ENCODE peak calls at places on chromosomes 1 and 21, in ten cellular contexts. N, I, C, K, S, T, X, D, G and O are unnamed samples.

GRCh38 chr1:211092955-211093354 is 41.0 kb downstream of the KCNH1 start:
- DNase-seq in N (no peak), I (no peak), C (peak), K (no peak), S (no peak), T (no peak), X (no peak), D (no peak), G (no peak), O (no peak)

GRCh38 chr21:30189763-30190162 is 23.2 kb upstream of the CLDN17 start:
- DNase-seq in N (no peak), I (no peak), C (no peak), K (no peak), S (no peak), T (no peak), X (no peak), D (no peak), G (no peak), O (no peak)

GRCh38 chr1:6508876-6509602 is 17.6 kb upstream of the PLEKHG5 start:
- DNase-seq in N (no peak), I (no peak), C (no peak), K (no peak), S (no peak), T (no peak), X (no peak), D (no peak), G (no peak), O (no peak)

GRCh38 chr1:77757616-77758015 is 2.0 kb downstream of the USP33 start:
- DNase-seq in N (no peak), I (no peak), C (peak), K (no peak), S (no peak), T (no peak), X (no peak), D (peak), G (no peak), O (no peak)

GRCh38 chr21:25636727-25637126 is 2.3 kb upstream of the JAM2 start:
- DNase-seq in N (no peak), I (no peak), C (peak), K (no peak), S (no peak), T (no peak), X (no peak), D (peak), G (no peak), O (no peak)

GRCh38 chr21:45283019-45283610 is 4.6 kb downstream of the POFUT2 start:
- DNase-seq in N (no peak), I (no peak), C (no peak), K (no peak), S (no peak), T (no peak), X (no peak), D (no peak), G (no peak), O (no peak)

GRCh38 chr1:32900956-32901822 is at the start of gene TMEM54:
- DNase-seq in N (peak), I (no peak), C (peak), K (no peak), S (peak), T (no peak), X (peak), D (no peak), G (no peak), O (no peak)

GRCh38 chr1:43221256-43221778 is 48.5 kb upstream of the TMEM125 start:
- DNase-seq in N (no peak), I (no peak), C (no peak), K (no peak), S (no peak), T (no peak), X (no peak), D (no peak), G (no peak), O (no peak)

GRCh38 chr1:228465571-228466146 is 21.5 kb upstream of the RNF187 start:
- DNase-seq in N (no peak), I (peak), C (no peak), K (no peak), S (no peak), T (no peak), X (no peak), D (no peak), G (no peak), O (no peak)

GRCh38 chr1:109229531-109230127 is 15.9 kb downstream of the SARS1 start:
- DNase-seq in N (no peak), I (no peak), C (no peak), K (no peak), S (no peak), T (no peak), X (no peak), D (no peak), G (no peak), O (no peak)

GRCh38 chr1:84382127-84382526 is 16.2 kb upstream of the DNASE2B start:
- DNase-seq in N (no peak), I (no peak), C (no peak), K (no peak), S (no peak), T (no peak), X (no peak), D (no peak), G (no peak), O (no peak)

GRCh38 chr1:64183985-64184440 is 19.4 kb upstream of the UBE2U start:
- DNase-seq in N (no peak), I (no peak), C (peak), K (no peak), S (no peak), T (no peak), X (no peak), D (peak), G (peak), O (no peak)

GRCh38 chr1:230359992-230360391 is 66.1 kb downstream of the PGBD5 start:
- DNase-seq in N (no peak), I (no peak), C (peak), K (no peak), S (no peak), T (no peak), X (peak), D (peak), G (peak), O (no peak)

GRCh38 chr1:89149229-89149628 is 23.3 kb upstream of the GBP2 start:
- DNase-seq in N (peak), I (no peak), C (peak), K (no peak), S (no peak), T (no peak), X (peak), D (peak), G (peak), O (no peak)

GRCh38 chr1:162055062-162055461 is 14.4 kb upstream of the NOS1AP start:
- DNase-seq in N (peak), I (no peak), C (peak), K (no peak), S (no peak), T (no peak), X (peak), D (peak), G (peak), O (peak)

GRCh38 chr1:223156343-223156742 is 13.3 kb upstream of the TLR5 start:
- DNase-seq in N (no peak), I (no peak), C (no peak), K (no peak), S (no peak), T (no peak), X (no peak), D (no peak), G (no peak), O (no peak)

GRCh38 chr1:160351629-160352028 is 8.4 kb downstream of the NCSTN start:
- DNase-seq in N (no peak), I (no peak), C (no peak), K (no peak), S (no peak), T (no peak), X (no peak), D (no peak), G (no peak), O (no peak)

GRCh38 chr1:4585216-4585615 is 69.2 kb upstream of the AJAP1 start:
- DNase-seq in N (peak), I (peak), C (no peak), K (no peak), S (peak), T (peak), X (no peak), D (no peak), G (no peak), O (no peak)